ENCODE peak calls at places on chromosomes 13 and 19, in four cellular contexts. B is foreskin fibroblast, Z is thoracic aorta, U is nephron progenitor cell. R is an unnamed sample.

GRCh38 chr13:48808689-48809088 is 155.0 kb downstream of the CYSLTR2 start:
- DNase-seq in B (peak; percentile 70), Z (no peak), U (no peak), R (peak; percentile 48)

GRCh38 chr19:50722248-50723013 is 733 bp upstream of the CLEC11A start:
- DNase-seq in B (no peak), Z (no peak), U (peak; percentile 47), R (no peak)

GRCh38 chr19:17576758-17577532 is 21.5 kb downstream of the COLGALT1 start:
- DNase-seq in B (no peak), Z (no peak), U (peak; percentile 97), R (no peak)

GRCh38 chr19:6238643-6239281 is 41.0 kb downstream of the MLLT1 start:
- DNase-seq in B (no peak), Z (no peak), U (no peak), R (no peak)

GRCh38 chr19:10516064-10516385 is 1.2 kb downstream of the S1PR5 start:
- DNase-seq in B (no peak), Z (no peak), U (no peak), R (no peak)

GRCh38 chr13:39016087-39016486 is 21.8 kb downstream of the PROSER1 start:
- DNase-seq in B (no peak), Z (no peak), U (no peak), R (no peak)

GRCh38 chr13:94682229-94682628 is 30.1 kb downstream of the SOX21 start:
- DNase-seq in B (no peak), Z (no peak), U (no peak), R (no peak)

GRCh38 chr13:97440598-97440997 is 6.6 kb downstream of the RAP2A start:
- DNase-seq in B (no peak), Z (no peak), U (no peak), R (no peak)

GRCh38 chr19:16509141-16510061 is 13.2 kb downstream of the C19orf44 start:
- DNase-seq in B (no peak), Z (no peak), U (no peak), R (no peak)

GRCh38 chr13:54029226-54029625 is 1000.6 kb downstream of the OLFM4 start:
- DNase-seq in B (no peak), Z (no peak), U (no peak), R (no peak)

GRCh38 chr19:17779281-17779930 is 15.5 kb upstream of the B3GNT3 start:
- DNase-seq in B (no peak), Z (no peak), U (peak; percentile 44), R (no peak)

GRCh38 chr13:39016789-39017188 is 21.1 kb downstream of the PROSER1 start:
- DNase-seq in B (no peak), Z (no peak), U (peak; percentile 5), R (peak; percentile 31)

GRCh38 chr13:97142452-97142851 is 79.7 kb upstream of the MBNL2 start:
- DNase-seq in B (no peak), Z (no peak), U (no peak), R (no peak)

GRCh38 chr19:4327252-4327876 is 11.3 kb downstream of the STAP2 start:
- DNase-seq in B (peak; percentile 65), Z (no peak), U (peak; percentile 92), R (no peak)

GRCh38 chr19:45400192-45400591 is 4.7 kb downstream of the PPP1R13L start:
- DNase-seq in B (no peak), Z (no peak), U (no peak), R (no peak)

GRCh38 chr19:53076984-53077383 is 26.2 kb downstream of the ZNF160 start:
- DNase-seq in B (peak; percentile 21), Z (no peak), U (peak; percentile 45), R (no peak)

GRCh38 chr13:49367640-49368431 is 76.0 kb downstream of the CAB39L start:
- DNase-seq in B (no peak), Z (no peak), U (no peak), R (no peak)

GRCh38 chr19:10717356-10718204 is at the start of gene DNM2:
- DNase-seq in B (peak; percentile 100), Z (peak; percentile 99), U (peak; percentile 99), R (peak; percentile 100)

GRCh38 chr19:49436381-49437017 is 4.8 kb downstream of the SLC17A7 start:
- DNase-seq in B (no peak), Z (no peak), U (peak; percentile 75), R (no peak)

GRCh38 chr13:110259651-110260050 is 47.3 kb downstream of the COL4A1 start:
- DNase-seq in B (no peak), Z (no peak), U (no peak), R (no peak)

GRCh38 chr13:109610517-109610916 is 175.9 kb downstream of the IRS2 start:
- DNase-seq in B (no peak), Z (no peak), U (peak; percentile 7), R (no peak)

GRCh38 chr19:50723069-50723468 is at the start of gene CLEC11A:
- DNase-seq in B (peak; percentile 87), Z (no peak), U (peak; percentile 40), R (peak; percentile 83)

GRCh38 chr13:98780451-98780850 is 28.0 kb upstream of the SLC15A1 start:
- DNase-seq in B (no peak), Z (no peak), U (no peak), R (no peak)

GRCh38 chr19:54792814-54793213 is 10.6 kb upstream of the KIR2DL4 start:
- DNase-seq in B (no peak), Z (no peak), U (no peak), R (no peak)

GRCh38 chr19:4803736-4804695 is 12.5 kb downstream of the FEM1A start:
- DNase-seq in B (no peak), Z (no peak), U (peak; percentile 87), R (peak; percentile 25)

GRCh38 chr13:94251801-94252200 is 227.7 kb downstream of the DCT start:
- DNase-seq in B (peak; percentile 68), Z (no peak), U (no peak), R (no peak)

GRCh38 chr19:41422456-41422855 is 4.7 kb downstream of the B3GNT8 start:
- DNase-seq in B (no peak), Z (no peak), U (no peak), R (no peak)

GRCh38 chr19:55605637-55606470 is at the start of gene ZNF865:
- DNase-seq in B (peak; percentile 80), Z (no peak), U (peak; percentile 79), R (peak; percentile 75)

GRCh38 chr13:67515895-67516294 is 285.8 kb upstream of the PCDH9 start:
- DNase-seq in B (peak; percentile 63), Z (no peak), U (no peak), R (no peak)

GRCh38 chr19:48859711-48860572 is 8.5 kb downstream of the PLEKHA4 start:
- DNase-seq in B (no peak), Z (no peak), U (no peak), R (no peak)

GRCh38 chr19:44748426-44749254 is at the start of gene BCL3:
- DNase-seq in B (peak; percentile 64), Z (no peak), U (peak; percentile 52), R (no peak)

GRCh38 chr19:35739275-35740107 is 2.8 kb downstream of the IGFLR1 start:
- DNase-seq in B (no peak), Z (no peak), U (no peak), R (no peak)

GRCh38 chr13:21688056-21688455 is 17.2 kb downstream of the FGF9 start:
- DNase-seq in B (no peak), Z (no peak), U (no peak), R (no peak)

GRCh38 chr19:46722004-46722380 is 5.1 kb upstream of the PRKD2 start:
- DNase-seq in B (no peak), Z (no peak), U (no peak), R (no peak)

GRCh38 chr19:46722421-46723022 is 5.6 kb upstream of the PRKD2 start:
- DNase-seq in B (no peak), Z (no peak), U (no peak), R (no peak)

GRCh38 chr19:46719629-46720515 is 3.0 kb upstream of the PRKD2 start:
- DNase-seq in B (no peak), Z (no peak), U (no peak), R (no peak)

GRCh38 chr19:46720516-46721239 is 3.8 kb upstream of the PRKD2 start:
- DNase-seq in B (no peak), Z (no peak), U (no peak), R (no peak)

GRCh38 chr19:46721269-46722003 is 4.5 kb upstream of the PRKD2 start:
- DNase-seq in B (no peak), Z (no peak), U (peak; percentile 44), R (no peak)
- TF ChIP-seq CTCF in B (no peak), Z (no peak), U (peak; percentile 33), R (peak; percentile 43)

DNA sequence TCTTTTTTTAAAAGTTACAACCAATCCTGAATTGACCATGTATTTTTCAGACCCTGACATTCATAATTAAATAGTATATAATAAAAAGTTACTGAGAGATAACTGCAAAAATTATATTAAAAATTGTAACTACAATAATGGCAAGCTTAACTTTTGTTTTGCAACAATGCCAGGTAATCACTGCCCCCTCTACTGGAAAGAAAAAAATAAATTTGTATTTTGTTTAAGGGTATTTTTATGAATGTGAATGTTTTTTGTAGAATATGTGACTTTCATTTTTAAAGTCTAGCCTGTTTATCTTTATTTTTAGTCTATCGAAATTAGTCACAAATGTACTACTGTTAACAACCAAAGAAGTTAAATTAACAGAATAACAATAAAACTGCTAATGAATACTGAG is 21.7 kb downstream of the MRPS31 start:
- DNase-seq in B (no peak), Z (no peak), U (no peak), R (no peak)
- TF ChIP-seq CTCF in B (no peak), Z (no peak), U (no peak), R (peak; percentile 67)

DNA sequence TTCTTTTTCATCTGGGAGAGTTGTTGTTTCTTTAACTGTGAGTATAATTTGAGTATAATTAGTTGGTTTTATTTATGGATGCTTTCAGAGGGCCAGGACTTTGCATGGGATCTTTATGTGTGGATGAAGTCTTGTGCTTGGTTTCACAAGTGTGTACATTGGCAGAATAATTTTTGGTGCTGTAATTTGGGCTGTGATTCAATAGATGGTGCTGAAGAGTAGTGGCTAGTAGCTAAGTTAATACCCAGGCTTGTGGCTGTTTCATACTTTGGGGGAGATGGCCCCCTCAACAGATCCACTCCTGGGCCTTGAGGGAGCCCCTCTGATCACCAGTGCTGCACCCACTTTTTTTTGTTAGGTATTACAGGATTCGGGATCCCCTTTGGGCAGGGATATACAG is 1142.4 kb downstream of the SLITRK1 start:
- DNase-seq in B (no peak), Z (no peak), U (no peak), R (peak; percentile 18)
- TF ChIP-seq CTCF in B (peak; percentile 28), Z (no peak), U (no peak), R (peak; percentile 55)

GRCh38 chr13:23497186-23497585 is 63.7 kb upstream of the SACS start:
- DNase-seq in B (no peak), Z (no peak), U (no peak), R (no peak)
- TF ChIP-seq CTCF in B (no peak), Z (no peak), U (no peak), R (no peak)

DNA sequence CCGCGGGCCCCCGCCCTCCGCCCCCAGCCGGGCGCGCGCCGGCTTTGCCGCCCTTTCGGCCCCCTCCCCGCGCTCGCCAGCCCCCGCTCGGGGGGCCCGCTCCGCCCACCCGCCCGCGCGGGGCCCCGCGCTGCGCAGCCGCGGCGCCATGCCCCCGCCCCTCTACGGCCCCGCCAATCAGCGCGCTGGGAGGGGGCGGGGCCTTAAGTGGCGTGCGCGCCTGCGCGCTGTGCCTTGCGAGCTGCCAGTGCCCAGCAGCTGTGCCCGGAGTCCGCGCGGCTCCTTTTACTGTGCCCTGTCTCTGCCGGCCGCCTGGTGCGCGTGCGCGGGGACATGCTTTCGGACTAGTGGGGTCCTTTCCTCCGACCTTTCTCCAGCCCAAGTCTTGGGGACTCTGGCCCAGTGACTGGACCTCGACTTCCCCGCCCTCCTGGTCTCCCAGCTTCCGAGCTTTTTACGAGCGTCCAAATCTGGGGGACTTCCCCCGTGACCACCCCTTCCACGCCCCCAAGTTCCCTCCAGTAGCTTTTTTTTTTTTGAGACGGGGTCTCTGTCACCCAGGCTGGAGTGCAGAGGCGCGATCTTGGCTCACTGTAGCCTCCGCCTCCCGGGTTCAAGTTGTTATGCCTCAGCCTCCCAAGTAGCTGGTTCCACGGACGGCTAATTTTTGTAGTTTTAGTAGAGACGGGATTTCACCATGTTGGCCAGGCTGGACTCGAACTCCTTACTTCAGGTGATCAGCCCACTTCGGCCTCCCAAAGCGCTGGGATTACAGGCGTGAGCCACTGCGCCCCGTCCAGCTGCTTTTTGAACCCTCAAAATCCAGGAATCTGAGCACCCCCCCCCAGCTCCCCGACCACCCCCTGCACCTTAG is at the start of gene MBD3:
- DNase-seq in B (peak; percentile 93), Z (peak; percentile 75), U (peak; percentile 95), R (peak; percentile 88)
- TF ChIP-seq CTCF in B (no peak), Z (no peak), U (no peak), R (no peak)